ENCODE peak calls at places on chromosomes 6 and 20, in nine cellular contexts. T, H, N, W, L, D, V, M and O are unnamed samples.

GRCh38 chr6:44487611-44488010 is 100.1 kb downstream of the CDC5L start:
- DNase-seq in M (no peak), H (no peak), L (no peak), W (peak), V (no peak), D (no peak), N (no peak), T (no peak), O (no peak)

GRCh38 chr6:159984268-159984786 is 15.4 kb downstream of the IGF2R start:
- DNase-seq in T (no peak), D (peak), V (no peak), M (no peak), N (no peak), H (no peak), W (peak), L (peak), O (no peak)

GRCh38 chr6:45566882-45567281 is 189.1 kb upstream of the SUPT3H start:
- DNase-seq in V (no peak), L (peak), T (no peak), D (no peak), M (peak), N (no peak), W (peak), H (no peak), O (no peak)

GRCh38 chr20:49187330-49188100 is 619 bp downstream of the STAU1 start:
- DNase-seq in W (peak), D (no peak), V (peak), T (peak), L (no peak), H (no peak), N (peak), M (peak), O (peak)

GRCh38 chr6:116316772-116317467 is 37.2 kb upstream of the TSPYL1 start:
- DNase-seq in N (no peak), V (no peak), D (peak), H (no peak), T (no peak), L (no peak), M (no peak), W (no peak), O (peak)

GRCh38 chr6:7953753-7954152 is 43.2 kb upstream of the TXNDC5 start:
- DNase-seq in T (no peak), W (no peak), M (no peak), D (no peak), N (no peak), H (no peak), L (no peak), V (no peak), O (no peak)

GRCh38 chr6:74519172-74519571 is 686.7 kb downstream of the COL12A1 start:
- DNase-seq in V (no peak), D (no peak), N (no peak), M (no peak), W (peak), T (no peak), L (no peak), H (no peak), O (no peak)

GRCh38 chr6:130906736-130907381 is 79.7 kb downstream of the SMLR1 start:
- DNase-seq in V (no peak), W (peak), N (no peak), H (no peak), D (no peak), M (no peak), L (no peak), T (no peak), O (no peak)

GRCh38 chr20:40771308-40771610 is 82.2 kb upstream of the MAFB start:
- DNase-seq in M (no peak), T (no peak), H (no peak), W (no peak), D (no peak), V (no peak), N (no peak), L (no peak), O (no peak)

GRCh38 chr6:125952764-125953501 is 3.6 kb upstream of the HINT3 start:
- DNase-seq in D (no peak), N (no peak), W (peak), T (no peak), M (no peak), L (peak), H (no peak), V (peak), O (no peak)

GRCh38 chr6:149242883-149243282 is 74.6 kb upstream of the TAB2 start:
- DNase-seq in L (no peak), N (no peak), V (no peak), T (no peak), W (peak), D (no peak), M (no peak), H (no peak), O (no peak)

GRCh38 chr6:161413361-161413771 is 139.5 kb upstream of the AGPAT4 start:
- DNase-seq in L (no peak), V (no peak), D (peak), H (no peak), N (no peak), T (no peak), W (no peak), M (no peak), O (no peak)

GRCh38 chr20:38424404-38424803 is 10.7 kb downstream of the SNHG17 start:
- DNase-seq in W (no peak), N (no peak), T (no peak), L (no peak), M (no peak), D (no peak), H (no peak), V (no peak), O (no peak)

GRCh38 chr20:13868331-13868730 is 83.5 kb downstream of the NDUFAF5 start:
- DNase-seq in L (no peak), T (no peak), H (no peak), V (no peak), N (no peak), M (no peak), W (peak), D (no peak), O (no peak)

GRCh38 chr20:13874269-13875158 is 89.7 kb downstream of the NDUFAF5 start:
- DNase-seq in V (no peak), H (no peak), W (no peak), T (no peak), D (no peak), L (no peak), M (no peak), N (no peak), O (no peak)

GRCh38 chr20:13873814-13874213 is 89.0 kb downstream of the NDUFAF5 start:
- DNase-seq in M (no peak), T (no peak), W (no peak), D (no peak), H (no peak), L (no peak), V (no peak), N (no peak), O (no peak)

GRCh38 chr20:13865825-13866351 is 81.1 kb downstream of the NDUFAF5 start:
- DNase-seq in T (no peak), V (no peak), D (no peak), L (no peak), H (no peak), N (no peak), W (peak), M (no peak), O (no peak)

GRCh38 chr20:13870349-13870748 is 85.5 kb downstream of the NDUFAF5 start:
- DNase-seq in L (no peak), H (no peak), D (no peak), V (no peak), N (no peak), T (no peak), M (no peak), W (no peak), O (no peak)
- H3K27ac ChIP-seq in L (no peak), H (no peak), D (no peak), V (no peak), N (no peak), T (no peak), M (no peak), W (no peak), O (no peak)

DNA sequence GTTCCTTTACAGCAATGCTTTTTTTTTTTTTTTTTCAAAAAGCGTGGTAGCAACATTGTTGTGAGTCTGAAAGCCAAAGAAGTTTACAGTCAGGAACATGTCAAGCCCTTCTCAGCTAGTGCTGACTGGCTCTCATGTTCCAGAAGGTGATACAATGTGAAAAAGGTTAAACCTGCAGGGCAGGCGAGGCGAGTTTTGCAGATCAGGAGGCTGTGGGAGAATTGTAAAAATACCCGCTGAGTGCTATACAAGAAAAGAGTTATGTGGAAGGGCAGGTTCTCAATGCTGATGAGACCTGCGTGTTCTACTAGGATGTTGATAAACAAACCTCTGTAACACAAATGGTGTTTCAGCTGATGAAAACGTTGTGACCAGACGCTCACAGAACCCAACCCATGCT is 30.9 kb upstream of the RPP40 start:
- DNase-seq in M (no peak), D (no peak), V (no peak), L (peak), H (no peak), N (no peak), T (no peak), W (no peak), O (no peak)
- H3K27ac ChIP-seq in M (no peak), D (no peak), V (no peak), L (no peak), H (no peak), N (no peak), T (no peak), W (no peak), O (no peak)

GRCh38 chr6:127332383-127332961 is 10.9 kb downstream of the ECHDC1 start:
- DNase-seq in M (no peak), H (no peak), L (no peak), W (no peak), T (no peak), N (no peak), D (no peak), V (no peak), O (no peak)
- H3K27ac ChIP-seq in M (no peak), H (no peak), L (no peak), W (no peak), T (no peak), N (no peak), D (no peak), V (no peak), O (no peak)

GRCh38 chr20:57514273-57514751 is 10.6 kb downstream of the CTCFL start:
- DNase-seq in N (peak), L (peak), T (no peak), H (peak), M (peak), W (peak), V (peak), D (peak), O (peak)

GRCh38 chr20:57509665-57510237 is 15.2 kb downstream of the CTCFL start:
- DNase-seq in W (no peak), N (no peak), D (no peak), H (no peak), V (no peak), L (no peak), M (no peak), T (no peak), O (no peak)

GRCh38 chr20:57512432-57512831 is 12.5 kb downstream of the CTCFL start:
- DNase-seq in H (no peak), W (no peak), M (no peak), N (no peak), D (no peak), V (no peak), L (no peak), T (no peak), O (no peak)

GRCh38 chr20:57508831-57509230 is 16.1 kb downstream of the CTCFL start:
- DNase-seq in M (no peak), D (no peak), L (no peak), V (no peak), T (no peak), N (no peak), H (no peak), W (no peak), O (no peak)

DNA sequence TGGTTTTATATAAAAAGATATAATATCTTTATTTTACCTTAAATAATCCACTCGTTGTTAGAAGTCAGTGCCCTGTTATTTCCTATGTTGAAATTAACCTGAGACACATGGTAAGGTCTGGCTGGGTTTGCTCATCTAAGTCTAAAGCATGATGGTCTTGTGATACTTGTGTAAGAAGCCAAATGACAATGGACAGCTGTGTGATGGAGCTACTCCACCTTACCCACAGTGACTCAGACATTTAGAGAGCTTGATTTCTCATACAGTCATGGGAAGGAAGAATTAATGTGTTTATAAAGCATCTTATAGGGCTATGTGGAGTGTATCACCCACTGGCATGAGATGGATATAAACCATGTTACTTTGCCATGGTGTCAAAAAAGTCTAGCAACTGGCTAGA is 11.7 kb downstream of the CTCFL start:
- DNase-seq in V (no peak), N (no peak), L (no peak), W (no peak), D (no peak), M (no peak), H (no peak), T (no peak), O (no peak)
- H3K27ac ChIP-seq in V (no peak), N (no peak), L (no peak), W (no peak), D (no peak), M (no peak), H (no peak), T (no peak), O (no peak)

GRCh38 chr20:17676378-17676759 is 5.7 kb downstream of the RRBP1 start:
- DNase-seq in L (no peak), D (no peak), N (no peak), T (no peak), V (no peak), W (no peak), M (no peak), H (no peak), O (no peak)

GRCh38 chr20:17674722-17675518 is 7.1 kb downstream of the RRBP1 start:
- DNase-seq in L (no peak), M (no peak), V (no peak), N (no peak), D (no peak), T (no peak), W (no peak), H (no peak), O (no peak)

GRCh38 chr20:17676942-17677341 is 5.1 kb downstream of the RRBP1 start:
- DNase-seq in N (no peak), W (no peak), T (no peak), V (no peak), D (no peak), L (no peak), H (no peak), M (no peak), O (no peak)

GRCh38 chr20:17678295-17678694 is 3.7 kb downstream of the RRBP1 start:
- DNase-seq in M (no peak), V (no peak), L (no peak), W (no peak), T (no peak), H (no peak), D (no peak), N (no peak), O (no peak)

DNA sequence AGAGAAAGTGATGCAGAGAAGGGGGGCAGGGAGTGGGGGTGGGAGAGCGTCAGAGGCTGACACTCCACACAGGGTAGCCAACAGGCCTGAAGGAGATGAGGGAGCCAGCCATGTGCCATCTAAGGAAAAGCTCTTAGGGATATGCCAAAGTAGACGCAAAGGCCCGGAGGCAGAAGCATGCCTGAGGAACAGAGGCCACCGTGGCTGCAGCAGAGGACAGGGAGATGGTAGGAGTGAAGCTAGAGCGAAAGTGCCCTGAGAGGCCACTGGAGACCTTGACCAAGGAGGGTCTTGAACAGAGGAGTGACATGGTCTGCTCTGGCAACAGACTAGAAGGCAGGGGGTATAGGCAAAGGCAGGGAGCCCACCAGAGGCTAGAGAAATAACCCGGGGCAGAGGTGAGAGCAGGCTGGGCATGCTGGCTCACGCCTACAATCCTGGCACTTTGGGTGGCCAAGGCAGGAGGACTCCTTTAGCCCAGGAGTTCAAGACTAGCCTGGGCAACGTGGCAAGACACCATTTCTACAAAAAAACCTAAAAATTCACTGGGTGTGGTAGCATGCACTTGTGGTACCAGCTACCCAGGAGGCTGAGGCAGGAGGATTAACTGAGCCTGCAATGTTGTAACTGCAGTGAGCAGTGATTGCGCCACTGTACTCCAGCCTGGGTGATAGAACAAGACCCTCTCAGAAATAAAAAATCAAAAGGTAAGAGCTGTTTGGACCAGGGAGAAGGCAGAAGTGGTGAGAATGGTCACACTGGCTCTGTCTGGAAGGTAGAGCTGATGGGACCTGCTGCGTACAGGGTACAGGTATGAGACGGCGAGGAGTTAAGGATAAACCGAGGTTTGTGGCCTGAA is 6.3 kb downstream of the RRBP1 start:
- DNase-seq in D (no peak), M (no peak), V (no peak), H (no peak), N (no peak), T (no peak), W (no peak), L (no peak), O (no peak)
- H3K27ac ChIP-seq in D (no peak), M (no peak), V (no peak), H (no peak), N (no peak), T (no peak), W (peak), L (no peak), O (no peak)